ENCODE peak calls at places on chromosomes 12 and 14, in seven cellular contexts. J is activated T-cell treated with anti-CD3 and anti-CD28 coated beads for 1 hour; I is suprapubic skin; V is activated CD4-positive, alpha-beta T cell treated with anti-CD3 and anti-CD28 coated beads for 4 hours; L is anterior cingulate cortex; G is AG04450; H is AG08396. D is an unnamed sample.

GRCh38 chr12:127531561-127531960 is 735.4 kb upstream of the TMEM132C start:
- DNase-seq in I (no peak), V (no peak), G (no peak), L (no peak), J (no peak), H (no peak), D (no peak)

GRCh38 chr14:92952497-92953298 is 29.7 kb downstream of the CHGA start:
- DNase-seq in J (no peak), G (no peak), H (no peak), I (no peak), L (peak; percentile 30), V (no peak), D (no peak)

GRCh38 chr12:112938751-112939150 is 477 bp downstream of the OAS3 start:
- DNase-seq in I (no peak), G (no peak), L (no peak), J (no peak), V (no peak), H (no peak), D (no peak)

GRCh38 chr12:31326689-31327659 is 1.0 kb upstream of the SINHCAF start:
- DNase-seq in H (no peak), L (no peak), J (no peak), G (no peak), V (no peak), I (no peak), D (no peak)

GRCh38 chr12:22474970-22475720 is 69.2 kb downstream of the C2CD5 start:
- DNase-seq in I (no peak), L (no peak), V (no peak), H (no peak), G (no peak), J (no peak), D (no peak)

GRCh38 chr14:22448905-22449611 is 140.0 kb downstream of the DAD1 start:
- DNase-seq in H (no peak), G (no peak), V (no peak), I (no peak), L (no peak), J (no peak), D (no peak)

GRCh38 chr12:47881826-47882427 is 22.9 kb downstream of the VDR start:
- DNase-seq in L (no peak), G (peak; percentile 96), V (no peak), H (peak; percentile 85), J (no peak), I (peak; percentile 86), D (peak; percentile 94)

GRCh38 chr14:43449291-43449690 is 1057.8 kb downstream of the FSCB start:
- DNase-seq in G (no peak), V (no peak), H (no peak), L (no peak), J (no peak), I (no peak), D (no peak)

GRCh38 chr14:60648169-60648933 is 926 bp downstream of the SIX1 start:
- DNase-seq in I (no peak), V (no peak), L (no peak), H (peak; percentile 65), G (no peak), J (no peak), D (no peak)

GRCh38 chr14:66501592-66501991 is 6.4 kb upstream of the GPHN start:
- DNase-seq in H (no peak), I (no peak), V (no peak), J (no peak), L (no peak), G (no peak), D (no peak)

GRCh38 chr14:58107947-58108552 is 44.0 kb downstream of the ARMH4 start:
- DNase-seq in I (no peak), J (no peak), V (peak; percentile 4), G (peak; percentile 46), L (no peak), H (peak; percentile 48), D (peak; percentile 71)

GRCh38 chr12:49344486-49345047 is 2.1 kb upstream of the DNAJC22 start:
- DNase-seq in G (no peak), I (peak; percentile 57), H (no peak), L (no peak), V (no peak), J (no peak), D (no peak)

GRCh38 chr12:127720334-127720733 is 546.6 kb upstream of the TMEM132C start:
- DNase-seq in L (no peak), I (no peak), V (no peak), G (no peak), H (no peak), J (no peak), D (no peak)

GRCh38 chr12:83470749-83471148 is 784.0 kb downstream of the TMTC2 start:
- DNase-seq in H (no peak), L (no peak), J (no peak), I (no peak), G (no peak), V (no peak), D (no peak)

GRCh38 chr12:3129301-3130052 is 52.3 kb downstream of the TSPAN9 start:
- DNase-seq in J (no peak), V (no peak), I (no peak), L (no peak), H (no peak), G (no peak), D (no peak)

GRCh38 chr12:108671110-108671509 is 37.4 kb upstream of the SELPLG start:
- DNase-seq in J (no peak), G (no peak), H (no peak), L (no peak), I (no peak), V (no peak), D (no peak)